ENCODE peak calls at places on chromosome 7, in five cellular contexts. H is IMR-90, G is HCT116, N is K562, J is GM12878. R is an unnamed sample.

GRCh38 chr7:155542276-155542675 is 4.1 kb downstream of the CNPY1 start:
- DNase-seq in N (no peak), G (no peak), H (no peak), J (no peak), R (no peak)

GRCh38 chr7:68258569-68258968 is 1261.9 kb downstream of the TYW1 start:
- DNase-seq in H (no peak), G (no peak), N (no peak), J (no peak), R (no peak)

GRCh38 chr7:13293264-13294002 is 606.0 kb downstream of the ARL4A start:
- DNase-seq in N (no peak), G (no peak), H (no peak), J (no peak), R (no peak)

GRCh38 chr7:139597028-139597427 is 73.5 kb downstream of the CLEC2L start:
- DNase-seq in G (no peak), J (no peak), H (no peak), N (no peak), R (no peak)

GRCh38 chr7:138565451-138566114 is 105.5 kb downstream of the TRIM24 start:
- DNase-seq in N (no peak), G (peak), H (peak), J (no peak), R (no peak)

GRCh38 chr7:99395616-99396327 is 12.6 kb downstream of the PDAP1 start:
- DNase-seq in G (no peak), N (no peak), J (no peak), H (no peak), R (no peak)

GRCh38 chr7:70051726-70052125 is 453.5 kb downstream of the AUTS2 start:
- DNase-seq in J (no peak), G (no peak), H (no peak), N (no peak), R (no peak)

GRCh38 chr7:135509839-135510602 is at the start of gene CNOT4:
- DNase-seq in G (peak), H (peak), N (peak), J (peak), R (peak)

GRCh38 chr7:100539436-100540006 is 518 bp downstream of the AGFG2 start:
- DNase-seq in G (no peak), N (no peak), J (no peak), H (no peak), R (no peak)

GRCh38 chr7:37353949-37354660 is 94.6 kb downstream of the ELMO1 start:
- DNase-seq in N (no peak), J (no peak), H (no peak), G (no peak), R (no peak)

GRCh38 chr7:105224884-105225651 is 163.7 kb downstream of the SRPK2 start:
- DNase-seq in H (peak), N (no peak), G (peak), J (peak), R (peak)

GRCh38 chr7:158244873-158245723 is 342.5 kb downstream of the PTPRN2 start:
- DNase-seq in J (no peak), H (no peak), G (no peak), N (no peak), R (no peak)

GRCh38 chr7:133853706-133854276 is 273.3 kb upstream of the LRGUK start:
- DNase-seq in N (peak), G (peak), H (peak), J (peak), R (peak)

GRCh38 chr7:144468990-144469732 is 65.7 kb upstream of the NOBOX start:
- DNase-seq in H (no peak), G (no peak), J (no peak), N (no peak), R (no peak)

GRCh38 chr7:125173571-125173970 is 243.9 kb upstream of the POT1 start:
- DNase-seq in G (no peak), H (no peak), N (no peak), J (no peak), R (no peak)

GRCh38 chr7:82481499-82482097 is 38.0 kb upstream of the CACNA2D1 start:
- DNase-seq in N (no peak), J (peak), G (peak), H (peak), R (peak)

GRCh38 chr7:47573758-47574472 is 8.0 kb downstream of the TNS3 start:
- DNase-seq in J (no peak), N (no peak), G (no peak), H (peak), R (peak)

GRCh38 chr7:101899616-101900015 is 82.2 kb downstream of the CUX1 start:
- DNase-seq in H (no peak), J (no peak), G (no peak), N (no peak), R (no peak)

GRCh38 chr7:101604331-101604933 is 24.7 kb downstream of the MYL10 start:
- DNase-seq in G (no peak), J (no peak), N (no peak), H (no peak), R (no peak)

GRCh38 chr7:34236057-34236456 is 330.7 kb downstream of the BMPER start:
- DNase-seq in G (no peak), N (no peak), H (no peak), J (no peak), R (peak)

GRCh38 chr7:131104611-131105293 is 222.9 kb upstream of the MKLN1 start:
- DNase-seq in H (peak), G (no peak), N (no peak), J (no peak), R (no peak)

GRCh38 chr7:36961691-36962090 is 237.4 kb upstream of the AOAH start:
- DNase-seq in J (no peak), N (no peak), H (no peak), G (no peak), R (no peak)

DNA sequence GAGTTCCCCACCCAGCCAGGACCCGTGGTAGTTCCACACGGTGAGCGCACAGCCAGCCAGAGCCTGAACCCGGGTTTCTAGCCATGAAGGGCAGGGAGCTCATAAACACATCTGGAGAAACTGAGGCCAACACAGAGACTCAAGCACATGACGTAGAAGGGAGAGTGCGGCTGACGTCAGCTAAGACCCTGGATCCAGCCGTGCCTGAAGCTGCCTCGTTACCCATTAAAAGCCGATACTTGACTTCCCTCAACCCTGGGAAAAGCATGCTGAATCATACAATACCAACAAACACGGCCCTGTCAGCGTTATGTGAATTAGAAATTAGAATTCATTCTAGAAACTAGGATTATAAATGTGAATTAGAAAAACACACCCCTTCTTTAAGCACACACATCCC is 65.2 kb upstream of the PDGFA start:
- DNase-seq in G (no peak), J (no peak), N (no peak), H (no peak), R (no peak)
- TF ChIP-seq CEBPB in G (no peak), J (no peak), N (no peak), H (no peak), R (no peak)

GRCh38 chr7:3432916-3433315 is 131.9 kb downstream of the SDK1 start:
- DNase-seq in H (no peak), N (no peak), G (no peak), J (no peak), R (no peak)
- TF ChIP-seq RAD21 in H (no peak), N (no peak), G (no peak), J (no peak), R (no peak)

DNA sequence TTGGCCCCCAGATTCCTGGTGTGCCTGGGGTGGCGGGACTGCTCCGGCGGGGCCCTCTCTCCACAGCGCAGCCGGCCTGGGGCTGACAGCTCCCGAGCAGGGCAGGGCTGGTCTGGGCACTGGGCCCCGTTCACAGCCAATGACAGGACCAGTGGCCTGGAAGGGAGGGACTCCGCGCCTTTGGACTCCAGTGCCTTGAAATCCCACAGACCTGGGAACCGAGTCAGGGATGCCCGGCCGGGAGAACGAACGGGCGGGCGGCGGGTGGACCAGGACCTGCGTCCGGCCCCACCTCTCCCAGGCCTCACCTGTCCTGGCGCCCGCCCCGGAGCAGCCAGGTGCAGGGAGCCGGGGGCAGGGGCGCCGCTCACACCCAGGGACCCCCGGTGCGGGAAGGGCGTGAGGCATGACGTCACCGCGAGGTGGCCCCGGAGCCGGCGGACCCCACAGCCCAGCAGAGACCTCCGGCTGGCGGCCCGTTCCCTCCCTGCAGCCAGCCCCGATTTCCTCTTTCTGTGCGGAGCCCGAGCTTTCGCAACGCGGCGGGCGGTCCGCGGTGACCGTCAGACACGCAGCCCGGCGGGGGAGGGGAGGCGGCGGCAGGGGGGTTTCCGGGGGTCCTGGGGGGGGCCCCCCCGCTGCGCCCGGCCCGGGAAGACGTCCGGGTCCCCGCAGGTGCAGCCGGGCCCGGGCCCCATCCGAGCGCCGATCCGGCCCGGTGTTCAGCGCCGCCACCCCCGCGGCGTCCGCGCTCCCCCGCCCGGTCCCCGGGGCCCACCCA is 743 bp downstream of the ADAP1 start:
- DNase-seq in H (peak), J (no peak), G (no peak), N (no peak), R (peak)
- TF ChIP-seq CEBPB in H (peak), J (no peak), G (no peak), N (no peak), R (peak)

GRCh38 chr7:29879609-29880008 is 73.3 kb downstream of the WIPF3 start:
- DNase-seq in J (no peak), N (no peak), G (no peak), H (peak), R (no peak)
- TF ChIP-seq RAD21 in J (no peak), N (no peak), G (no peak), H (no peak), R (no peak)

GRCh38 chr7:140645166-140645565 is 4.6 kb upstream of the DENND2A start:
- DNase-seq in N (peak), G (no peak), J (no peak), H (no peak), R (no peak)
- TF ChIP-seq CEBPB in N (no peak), G (no peak), J (no peak), H (no peak), R (no peak)

GRCh38 chr7:23168111-23168885 is 13.6 kb upstream of the NUP42 start:
- DNase-seq in H (no peak), G (no peak), J (no peak), N (no peak), R (no peak)
- TF ChIP-seq RAD21 in H (no peak), G (no peak), J (no peak), N (no peak), R (no peak)

DNA sequence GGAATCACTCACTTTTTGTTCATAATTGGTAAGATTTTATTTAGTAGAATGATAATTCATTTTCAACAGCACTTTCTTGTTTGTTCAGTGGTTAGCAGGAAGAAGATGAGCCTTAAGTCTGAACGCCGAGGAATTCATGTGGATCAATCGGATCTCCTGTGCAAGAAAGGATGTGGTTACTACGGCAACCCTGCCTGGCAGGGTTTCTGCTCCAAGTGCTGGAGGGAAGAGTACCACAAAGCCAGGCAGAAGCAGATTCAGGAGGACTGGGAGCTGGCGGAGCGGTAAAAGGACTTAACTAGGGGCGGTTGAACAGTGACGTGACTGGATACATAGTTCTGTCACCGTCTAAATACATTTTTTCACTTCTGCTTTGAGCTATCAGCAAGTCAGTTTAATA is 31.3 kb downstream of the RABGEF1 start:
- DNase-seq in N (no peak), G (no peak), J (no peak), H (no peak), R (no peak)
- TF ChIP-seq CEBPB in N (no peak), G (no peak), J (no peak), H (no peak), R (no peak)

GRCh38 chr7:28806841-28807240 is 151.3 kb downstream of the TRIL start:
- DNase-seq in J (no peak), G (no peak), H (peak), N (no peak), R (no peak)
- TF ChIP-seq RAD21 in J (no peak), G (no peak), H (no peak), N (no peak), R (no peak)

GRCh38 chr7:142468871-142469652 is 211.2 kb upstream of the PRSS58 start:
- DNase-seq in J (no peak), N (no peak), G (no peak), H (no peak), R (no peak)

GRCh38 chr7:142470336-142470830 is 212.5 kb upstream of the PRSS58 start:
- DNase-seq in N (no peak), J (no peak), G (no peak), H (no peak), R (no peak)

DNA sequence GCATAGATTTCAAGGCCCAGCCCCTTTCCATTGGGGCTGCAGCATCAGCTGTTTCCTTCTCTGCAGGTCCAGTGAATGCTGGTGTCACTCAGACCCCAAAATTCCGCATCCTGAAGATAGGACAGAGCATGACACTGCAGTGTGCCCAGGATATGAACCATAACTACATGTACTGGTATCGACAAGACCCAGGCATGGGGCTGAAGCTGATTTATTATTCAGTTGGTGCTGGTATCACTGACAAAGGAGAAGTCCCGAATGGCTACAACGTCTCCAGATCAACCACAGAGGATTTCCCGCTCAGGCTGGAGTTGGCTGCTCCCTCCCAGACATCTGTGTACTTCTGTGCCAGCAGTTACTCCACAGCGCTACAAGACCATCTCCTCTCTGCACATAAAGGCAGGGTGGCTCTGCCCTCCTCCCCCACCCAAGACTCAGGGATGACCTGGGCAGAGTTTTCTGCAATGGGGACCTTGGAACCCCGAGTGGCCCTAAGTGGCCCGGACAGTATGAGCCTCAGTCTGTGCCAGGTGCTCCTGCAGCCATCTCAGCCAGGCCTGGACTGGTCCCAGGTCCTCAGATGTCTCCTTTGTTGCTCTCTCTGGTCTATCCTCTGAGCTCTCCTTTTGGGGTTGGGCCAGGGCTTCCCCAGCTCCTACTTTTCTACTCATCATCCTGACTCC is 211.9 kb upstream of the PRSS58 start:
- DNase-seq in N (no peak), H (no peak), G (no peak), J (no peak), R (no peak)
- TF ChIP-seq CEBPB in N (no peak), H (no peak), G (no peak), J (no peak), R (no peak)